ENCODE peak calls at places on chromosomes 13 and 19, in seven cellular contexts. C, U, F, D, I, O and Z are unnamed samples.

GRCh38 chr19:12825259-12826131 is 8.9 kb downstream of the RTBDN start:
- DNase-seq in C (no peak), U (no peak), F (no peak), D (peak; percentile 30), I (no peak), O (no peak), Z (no peak)

GRCh38 chr13:97359181-97360057 is 74.5 kb upstream of the RAP2A start:
- DNase-seq in C (peak; percentile 60), U (peak; percentile 30), F (no peak), D (peak; percentile 36), I (no peak), O (no peak), Z (peak; percentile 86)

GRCh38 chr13:75836441-75836840 is 200.3 kb downstream of the LMO7 start:
- DNase-seq in C (no peak), U (no peak), F (no peak), D (peak; percentile 85), I (no peak), O (no peak), Z (no peak)

GRCh38 chr13:50838701-50839100 is 4.8 kb downstream of the DLEU7 start:
- DNase-seq in C (no peak), U (no peak), F (no peak), D (no peak), I (no peak), O (no peak), Z (no peak)

GRCh38 chr19:18069383-18069782 is 17.4 kb downstream of the IL12RB1 start:
- DNase-seq in C (no peak), U (no peak), F (no peak), D (no peak), I (no peak), O (no peak), Z (no peak)

GRCh38 chr13:107459430-107459829 is 755.9 kb downstream of the LIG4 start:
- DNase-seq in C (peak; percentile 95), U (no peak), F (no peak), D (no peak), I (no peak), O (no peak), Z (peak; percentile 70)

GRCh38 chr19:15316498-15316897 is 15.8 kb downstream of the BRD4 start:
- DNase-seq in C (peak; percentile 72), U (no peak), F (no peak), D (no peak), I (no peak), O (no peak), Z (no peak)

GRCh38 chr19:5293607-5294089 is 47.0 kb downstream of the PTPRS start:
- DNase-seq in C (peak; percentile 52), U (no peak), F (no peak), D (peak; percentile 49), I (no peak), O (no peak), Z (peak; percentile 30)